ENCODE peak calls at places on chromosome 15, in eight cellular contexts. Q, P, O, T, A, F, X and I are unnamed samples.

GRCh38 chr15:58465866-58466517 is 34.2 kb downstream of the LIPC start:
- DNase-seq in Q (no peak), P (no peak), O (no peak), T (no peak), A (no peak), F (no peak), X (no peak), I (no peak)

GRCh38 chr15:31393441-31394091 is 66.9 kb downstream of the KLF13 start:
- DNase-seq in Q (no peak), P (no peak), O (no peak), T (peak; percentile 76), A (no peak), F (no peak), X (no peak), I (no peak)

GRCh38 chr15:34318277-34319079 is 19.1 kb downstream of the SLC12A6 start:
- DNase-seq in Q (peak; percentile 77), P (no peak), O (peak; percentile 47), T (no peak), A (peak; percentile 82), F (peak; percentile 79), X (no peak), I (no peak)

GRCh38 chr15:35321926-35322325 is 224.0 kb downstream of the DPH6 start:
- DNase-seq in Q (no peak), P (no peak), O (no peak), T (no peak), A (no peak), F (no peak), X (no peak), I (no peak)

GRCh38 chr15:42932833-42933515 is 12.4 kb upstream of the TTBK2 start:
- DNase-seq in Q (no peak), P (no peak), O (no peak), T (no peak), A (no peak), F (no peak), X (no peak), I (no peak)

GRCh38 chr15:46676233-46677206 is 1040.8 kb upstream of the SEMA6D start:
- DNase-seq in Q (no peak), P (no peak), O (peak; percentile 43), T (no peak), A (no peak), F (no peak), X (no peak), I (no peak)

GRCh38 chr15:83886321-83886720 is 232.4 kb downstream of the ADAMTSL3 start:
- DNase-seq in Q (no peak), P (no peak), O (no peak), T (no peak), A (no peak), F (no peak), X (no peak), I (no peak)

GRCh38 chr15:42547926-42548257 is 701 bp downstream of the LRRC57 start:
- DNase-seq in Q (no peak), P (no peak), O (no peak), T (no peak), A (peak; percentile 53), F (no peak), X (no peak), I (peak; percentile 7)

GRCh38 chr15:64521201-64521600 is 60.8 kb downstream of the ZNF609 start:
- DNase-seq in Q (no peak), P (no peak), O (no peak), T (no peak), A (no peak), F (no peak), X (no peak), I (no peak)

GRCh38 chr15:57743424-57743823 is 36.9 kb downstream of the POLR2M start:
- DNase-seq in Q (peak; percentile 9), P (no peak), O (no peak), T (no peak), A (no peak), F (no peak), X (no peak), I (no peak)

GRCh38 chr15:36877796-36878744 is 222.3 kb downstream of the MEIS2 start:
- DNase-seq in Q (peak; percentile 68), P (no peak), O (no peak), T (peak; percentile 76), A (no peak), F (no peak), X (no peak), I (no peak)

GRCh38 chr15:44550256-44550655 is 13.3 kb downstream of the EIF3J start:
- DNase-seq in Q (no peak), P (peak; percentile 16), O (no peak), T (no peak), A (peak; percentile 62), F (no peak), X (no peak), I (no peak)

GRCh38 chr15:64507293-64507802 is 47.0 kb downstream of the ZNF609 start:
- DNase-seq in Q (peak; percentile 94), P (peak; percentile 86), O (peak; percentile 73), T (no peak), A (peak; percentile 89), F (peak; percentile 81), X (peak; percentile 48), I (no peak)

GRCh38 chr15:43285609-43286037 is 18.9 kb upstream of the TGM5 start:
- DNase-seq in Q (peak; percentile 68), P (peak; percentile 75), O (peak; percentile 75), T (no peak), A (peak; percentile 71), F (peak; percentile 40), X (peak; percentile 42), I (peak; percentile 19)

GRCh38 chr15:81327526-81327925 is 3.6 kb upstream of the STARD5 start:
- DNase-seq in Q (no peak), P (peak; percentile 87), O (no peak), T (no peak), A (peak; percentile 91), F (no peak), X (no peak), I (peak; percentile 80)

GRCh38 chr15:42349178-42349577 is 10.1 kb upstream of the CAPN3 start:
- DNase-seq in Q (no peak), P (peak; percentile 35), O (no peak), T (no peak), A (no peak), F (no peak), X (no peak), I (no peak)

GRCh38 chr15:72288796-72289596 is 16.6 kb upstream of the PARP6 start:
- DNase-seq in Q (no peak), P (no peak), O (no peak), T (peak; percentile 79), A (no peak), F (no peak), X (no peak), I (no peak)

GRCh38 chr15:68192117-68192516 is 13.0 kb downstream of the CALML4 start:
- DNase-seq in Q (no peak), P (no peak), O (no peak), T (no peak), A (no peak), F (no peak), X (no peak), I (no peak)

GRCh38 chr15:92904832-92905640 is 4.9 kb downstream of the CHD2 start:
- DNase-seq in Q (no peak), P (no peak), O (no peak), T (no peak), A (peak; percentile 28), F (no peak), X (no peak), I (no peak)

GRCh38 chr15:84079885-84080777 is 155.4 kb upstream of the GOLGA6L4 start:
- DNase-seq in Q (peak; percentile 70), P (no peak), O (peak; percentile 26), T (peak; percentile 76), A (peak; percentile 17), F (no peak), X (no peak), I (no peak)

GRCh38 chr15:36880913-36881290 is 219.4 kb downstream of the MEIS2 start:
- DNase-seq in Q (no peak), P (no peak), O (no peak), T (no peak), A (no peak), F (no peak), X (no peak), I (no peak)

GRCh38 chr15:95596487-95596886 is 734.0 kb upstream of the NR2F2 start:
- DNase-seq in Q (peak; percentile 6), P (no peak), O (no peak), T (no peak), A (no peak), F (no peak), X (no peak), I (no peak)

DNA sequence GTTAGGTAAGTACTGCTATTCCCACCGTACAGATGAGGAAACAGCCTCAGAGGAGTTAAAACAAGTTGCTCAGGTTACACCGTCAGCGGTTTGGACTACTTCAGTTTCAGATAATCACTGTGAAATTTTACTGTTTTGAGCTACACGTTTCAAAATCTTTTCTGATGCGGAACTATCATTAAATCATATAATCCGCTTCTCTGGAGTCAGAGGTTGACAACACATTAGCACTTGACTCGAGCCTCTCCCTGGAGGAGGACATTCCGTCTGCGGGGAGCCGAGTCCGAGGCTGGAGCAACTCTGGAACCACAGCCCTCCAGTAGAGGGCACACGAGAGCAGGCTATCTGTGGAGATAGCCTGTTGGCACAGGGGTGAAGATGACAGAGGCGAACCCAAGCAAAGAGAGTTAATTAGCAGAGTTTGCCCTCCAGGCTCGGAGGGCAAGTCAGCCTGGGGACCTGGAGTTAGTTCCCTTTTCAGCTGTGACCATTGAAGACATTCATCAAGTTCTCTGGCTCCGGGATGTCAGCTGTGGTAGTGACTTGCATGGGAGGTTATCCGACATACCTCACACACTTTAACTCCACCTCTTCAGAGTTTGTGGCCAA is 131.2 kb downstream of the IGF1R start:
- DNase-seq in Q (peak; percentile 72), P (peak; percentile 62), O (peak; percentile 82), T (peak; percentile 89), A (peak; percentile 70), F (peak; percentile 78), X (peak; percentile 41), I (no peak)
- H3K4me3 ChIP-seq in Q (no peak overlapping the region), P (no peak overlapping the region), O (no peak overlapping the region), T (no peak overlapping the region), A (no peak overlapping the region), F (no peak overlapping the region), X (no peak overlapping the region), I (no peak overlapping the region)

GRCh38 chr15:29734917-29735572 is 87.2 kb downstream of the TJP1 start:
- DNase-seq in Q (no peak), P (peak; percentile 29), O (no peak), T (no peak), A (no peak), F (no peak), X (no peak), I (no peak)
- H3K36me3 ChIP-seq in Q (peaks cover 38% of the 10 kb centered on the region), P (peaks cover 28% of the 10 kb centered on the region), O (peaks cover 23% of the 10 kb centered on the region), T (no peaks in the 10 kb centered on the region), A (peaks cover 2% of the 10 kb centered on the region), F (peaks cover 17% of the 10 kb centered on the region), X (no peaks in the 10 kb centered on the region), I (peaks cover 4% of the 10 kb centered on the region)

DNA sequence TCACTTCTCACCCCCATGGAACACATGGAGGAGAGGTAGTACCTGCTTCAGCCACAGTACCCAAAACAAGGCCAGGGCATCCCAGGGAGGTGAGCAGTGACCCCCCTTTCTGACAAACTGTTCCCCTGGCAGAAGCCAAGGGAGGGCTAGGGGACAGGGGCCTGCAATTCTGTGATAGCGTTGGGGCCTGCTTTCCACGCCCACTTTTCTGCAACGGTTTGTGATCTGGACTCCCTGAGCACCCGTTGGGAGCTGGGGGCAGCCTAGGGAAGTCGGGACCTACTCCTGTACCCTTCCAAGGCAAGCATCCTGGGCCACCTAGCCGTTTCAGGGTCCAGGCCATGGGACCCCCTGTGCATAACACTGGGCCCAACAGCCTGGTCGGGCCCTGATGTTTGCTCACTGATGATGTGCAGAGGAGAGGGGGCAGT is 996 bp upstream of the DNAJA4 start:
- DNase-seq in Q (no peak), P (no peak), O (no peak), T (no peak), A (no peak), F (no peak), X (no peak), I (no peak)
- TF ChIP-seq CTCF in Q (no peak), P (no peak), O (no peak), T (no peak), A (no peak), F (no peak), X (no peak), I (no peak)

GRCh38 chr15:98853593-98854420 is 153.8 kb downstream of the PGPEP1L start:
- DNase-seq in Q (peak; percentile 26), P (no peak), O (no peak), T (no peak), A (peak; percentile 46), F (no peak), X (no peak), I (no peak)
- H3K4me3 ChIP-seq in Q (peak overlapping the region; percentile 65), P (peak overlapping the region; percentile 35), O (no peak overlapping the region), T (no peak overlapping the region), A (peak overlapping the region; percentile 85), F (no peak overlapping the region), X (no peak overlapping the region), I (peak overlapping the region; percentile 19)